ENCODE peak calls at places on chromosomes 11 and 22, in seven cellular contexts. S is kidney, U is lung, T is heart left ventricle, H is fibroblast of pulmonary artery, M is mammary epithelial cell, J is mesothelial cell of epicardium. K is an unnamed sample.

GRCh38 chr11:13463779-13464290 is 813 bp upstream of the BTBD10 start:
- DNase-seq in S (no peak), U (no peak), T (no peak), H (no peak), M (no peak), J (no peak), K (peak; percentile 44)

GRCh38 chr11:1868636-1869291 is 15.9 kb downstream of the LSP1 start:
- DNase-seq in S (peak; percentile 73), U (no peak), T (no peak), H (no peak), M (no peak), J (no peak), K (peak; percentile 44)

GRCh38 chr11:8233691-8234424 is 29.8 kb downstream of the LMO1 start:
- DNase-seq in S (peak; percentile 81), U (no peak), T (no peak), H (no peak), M (peak; percentile 54), J (no peak), K (no peak)

GRCh38 chr11:117204283-117205080 is 5.3 kb downstream of the TAGLN start:
- DNase-seq in S (peak; percentile 79), U (no peak), T (no peak), H (no peak), M (no peak), J (no peak), K (no peak)

GRCh38 chr11:123129920-123130319 is 65.1 kb downstream of the CLMP start:
- DNase-seq in S (no peak), U (no peak), T (no peak), H (peak; percentile 21), M (peak; percentile 62), J (no peak), K (no peak)

GRCh38 chr11:18618341-18619025 is 15.7 kb downstream of the SPTY2D1 start:
- DNase-seq in S (no peak), U (no peak), T (no peak), H (peak; percentile 75), M (no peak), J (no peak), K (no peak)

GRCh38 chr11:1628506-1629325 is 859 bp upstream of the KRTAP5-5 start:
- DNase-seq in S (peak; percentile 77), U (no peak), T (peak; percentile 60), H (peak; percentile 29), M (no peak), J (peak; percentile 82), K (peak; percentile 62)

GRCh38 chr11:117901601-117902000 is 25.1 kb upstream of the FXYD6 start:
- DNase-seq in S (no peak), U (no peak), T (no peak), H (no peak), M (no peak), J (no peak), K (no peak)

GRCh38 chr22:37465721-37466120 is 20.5 kb downstream of the MFNG start:
- DNase-seq in S (no peak), U (no peak), T (no peak), H (no peak), M (no peak), J (no peak), K (no peak)
- TF ChIP-seq CTCF in S (no peak), U (no peak), T (no peak), H (no peak), M (no peak), J (no peak), K (no peak)

GRCh38 chr11:69086152-69086551 is 37.4 kb downstream of the TPCN2 start:
- DNase-seq in S (no peak), U (no peak), T (no peak), H (no peak), M (no peak), J (no peak), K (peak; percentile 56)
- TF ChIP-seq CTCF in S (no peak), U (no peak), T (no peak), H (peak; percentile 4), M (no peak), J (no peak), K (peak; percentile 34)

DNA sequence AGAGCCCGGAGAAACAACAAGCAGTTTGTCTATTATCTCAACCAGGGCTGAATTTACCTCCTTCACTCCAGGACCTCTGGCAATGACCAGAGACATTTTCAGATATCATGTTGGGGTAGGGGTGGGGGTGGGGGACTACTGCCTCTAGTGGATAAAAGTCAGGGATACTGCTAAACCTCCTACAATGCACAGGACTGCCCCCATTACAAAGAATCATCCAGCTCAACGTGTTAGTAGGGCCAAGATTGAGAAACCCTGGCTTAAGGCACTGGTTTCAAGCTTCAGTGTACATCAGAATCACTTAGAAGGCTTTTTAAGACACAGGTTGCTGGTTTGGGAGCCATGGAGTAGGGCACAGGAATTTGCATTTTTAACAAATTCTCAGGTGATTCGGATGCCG is 124.0 kb downstream of the APIP start:
- DNase-seq in S (no peak), U (no peak), T (no peak), H (no peak), M (no peak), J (no peak), K (no peak)
- TF ChIP-seq CTCF in S (no peak), U (no peak), T (no peak), H (no peak), M (no peak), J (no peak), K (no peak)

GRCh38 chr11:68353669-68354068 is 41.3 kb downstream of the LRP5 start:
- DNase-seq in S (no peak), U (no peak), T (no peak), H (no peak), M (no peak), J (no peak), K (no peak)

GRCh38 chr11:68350759-68351449 is 38.5 kb downstream of the LRP5 start:
- DNase-seq in S (no peak), U (no peak), T (no peak), H (no peak), M (no peak), J (no peak), K (no peak)

GRCh38 chr11:68352591-68352990 is 40.2 kb downstream of the LRP5 start:
- DNase-seq in S (no peak), U (no peak), T (no peak), H (no peak), M (no peak), J (no peak), K (no peak)

GRCh38 chr11:68353118-68353517 is 40.7 kb downstream of the LRP5 start:
- DNase-seq in S (no peak), U (no peak), T (no peak), H (no peak), M (no peak), J (no peak), K (no peak)

DNA sequence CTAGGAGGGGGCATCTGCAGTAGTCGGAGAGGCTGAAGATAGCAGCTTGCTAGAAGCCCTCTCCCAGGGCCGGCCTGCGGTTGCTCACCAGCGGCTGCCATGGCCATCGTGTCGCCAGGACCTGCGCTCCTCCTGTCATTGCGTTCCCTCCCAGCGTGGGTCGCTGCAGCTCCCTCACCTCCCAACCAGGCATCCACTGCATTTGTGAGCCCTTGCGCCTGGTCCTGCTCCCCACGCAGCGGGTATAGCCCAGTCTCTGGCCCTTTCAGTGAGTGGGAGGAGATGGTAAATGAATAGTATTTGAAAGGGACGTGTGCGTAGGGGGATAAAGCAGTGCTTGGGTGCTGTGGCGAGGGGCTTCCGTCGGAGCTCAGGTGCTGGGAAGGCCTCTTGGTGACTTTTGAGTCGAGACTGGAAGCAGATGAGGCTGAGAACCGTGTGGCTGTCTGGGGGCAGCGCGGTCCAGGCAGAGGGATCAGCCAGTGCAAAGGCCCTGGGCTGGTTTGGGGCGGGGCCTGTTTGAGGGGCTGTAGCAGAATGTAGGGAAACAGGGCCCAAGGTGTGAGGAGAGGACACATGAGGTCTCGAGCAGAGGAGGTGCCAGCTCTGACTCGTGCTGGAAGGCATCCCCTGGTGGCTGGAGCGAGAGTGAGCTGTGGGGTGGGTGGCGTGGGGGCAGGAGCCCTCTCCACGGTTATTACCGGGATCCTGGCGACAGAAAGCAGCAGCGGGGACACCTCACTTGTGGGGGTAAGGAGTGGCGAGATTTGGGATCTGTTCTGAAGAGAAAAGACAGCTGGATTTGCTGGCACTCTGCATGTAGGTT is 39.3 kb downstream of the LRP5 start:
- DNase-seq in S (no peak), U (no peak), T (no peak), H (no peak), M (no peak), J (no peak), K (no peak)
- TF ChIP-seq CTCF in S (no peak), U (no peak), T (no peak), H (no peak), M (no peak), J (no peak), K (no peak)

DNA sequence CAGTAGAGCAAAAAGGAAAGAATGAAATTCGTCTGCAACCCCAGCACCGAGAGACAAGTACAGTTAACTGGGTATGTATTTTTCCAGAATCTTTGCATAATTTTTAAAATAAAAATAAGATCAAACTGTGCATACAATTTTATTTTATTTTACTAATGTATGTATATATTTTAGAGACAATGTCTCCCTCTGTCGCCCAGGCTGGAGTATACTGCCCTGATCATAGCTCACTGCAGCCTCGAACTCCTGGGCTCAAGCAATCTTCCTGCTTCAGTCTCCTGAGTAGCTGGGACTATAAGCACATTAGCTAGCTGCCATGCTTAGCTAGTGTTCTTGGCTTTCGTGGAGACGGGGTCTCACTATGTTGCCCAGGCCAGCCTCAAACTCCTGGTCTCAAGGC is 18.8 kb upstream of the DRD2 start:
- DNase-seq in S (no peak), U (no peak), T (no peak), H (no peak), M (no peak), J (no peak), K (no peak)
- TF ChIP-seq CTCF in S (no peak), U (no peak), T (no peak), H (peak; percentile 12), M (peak; percentile 26), J (no peak), K (no peak)

GRCh38 chr11:66268953-66269906 is 791 bp downstream of the RAB1B start:
- DNase-seq in S (peak; percentile 83), U (no peak), T (no peak), H (peak; percentile 18), M (no peak), J (peak; percentile 55), K (peak; percentile 59)
- TF ChIP-seq CTCF in S (no peak), U (no peak), T (peak; percentile 16), H (peak; percentile 6), M (peak; percentile 18), J (no peak), K (peak; percentile 17)

GRCh38 chr11:106128740-106129139 is 51.3 kb downstream of the AASDHPPT start:
- DNase-seq in S (no peak), U (no peak), T (no peak), H (no peak), M (no peak), J (no peak), K (no peak)
- TF ChIP-seq CTCF in S (no peak), U (no peak), T (no peak), H (no peak), M (no peak), J (no peak), K (no peak)

DNA sequence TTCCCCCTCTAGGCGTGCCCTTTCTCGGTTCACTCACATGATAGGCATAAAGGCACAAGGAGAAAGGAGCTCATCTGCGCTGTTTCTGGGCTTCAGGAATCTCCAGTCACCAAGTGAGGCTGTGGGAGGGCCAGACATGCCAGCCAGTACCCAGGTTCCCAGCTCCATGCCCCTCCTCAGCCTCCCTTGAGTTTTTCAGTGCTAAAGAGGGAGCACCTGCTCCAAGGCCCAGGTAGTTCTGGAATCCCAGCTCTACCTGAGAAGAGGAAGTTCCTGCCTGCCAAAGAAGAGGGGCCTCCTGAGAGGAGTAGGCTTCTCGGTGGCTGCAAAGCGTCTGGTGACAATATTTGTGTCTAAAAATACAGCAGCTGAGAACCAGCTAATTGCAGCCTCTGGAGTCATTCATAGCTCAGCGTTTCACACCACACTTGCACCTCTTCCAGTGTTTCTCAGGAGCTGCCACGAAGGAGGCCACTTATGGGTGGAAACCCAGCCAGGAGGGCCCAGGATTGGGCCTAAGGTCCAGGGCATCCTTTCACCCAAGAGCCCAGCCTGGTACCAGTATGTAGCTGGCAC is 197.4 kb downstream of the TRIM29 start:
- DNase-seq in S (no peak), U (no peak), T (no peak), H (no peak), M (no peak), J (no peak), K (no peak)
- TF ChIP-seq CTCF in S (no peak), U (no peak), T (no peak), H (no peak), M (no peak), J (no peak), K (no peak)